ENCODE peak calls at places on chromosomes 12 and 14, in six cellular contexts. N is A549, J is RWPE2, R is ovary, B is heart right ventricle, U is tibial artery. M is an unnamed sample.

GRCh38 chr12:76685246-76685678 is 78.7 kb upstream of the ZDHHC17 start:
- DNase-seq in N (peak; percentile 18), J (no peak), R (no peak), B (peak; percentile 45), U (no peak), M (peak; percentile 24)

GRCh38 chr12:114439306-114439705 is 33.4 kb upstream of the TBX5 start:
- DNase-seq in N (no peak), J (no peak), R (no peak), B (no peak), U (no peak), M (no peak)

GRCh38 chr14:90140298-90140955 is 78.6 kb downstream of the KCNK13 start:
- DNase-seq in N (no peak), J (no peak), R (no peak), B (no peak), U (no peak), M (no peak)

GRCh38 chr12:57549203-57549908 is 488 bp upstream of the KIF5A start:
- DNase-seq in N (no peak), J (no peak), R (no peak), B (no peak), U (peak; percentile 49), M (no peak)

GRCh38 chr12:117889098-117889497 is 79.7 kb downstream of the KSR2 start:
- DNase-seq in N (no peak), J (no peak), R (no peak), B (no peak), U (no peak), M (no peak)

GRCh38 chr14:91891081-91891480 is 23.7 kb upstream of the TC2N start:
- DNase-seq in N (no peak), J (no peak), R (no peak), B (no peak), U (no peak), M (no peak)

GRCh38 chr12:22541496-22541895 is 2.8 kb downstream of the C2CD5 start:
- DNase-seq in N (no peak), J (no peak), R (no peak), B (no peak), U (no peak), M (no peak)

GRCh38 chr14:36207500-36207899 is 31.0 kb upstream of the PTCSC3 start:
- DNase-seq in N (peak; percentile 12), J (no peak), R (no peak), B (no peak), U (no peak), M (no peak)

GRCh38 chr14:104979758-104980591 is 1.8 kb upstream of the AHNAK2 start:
- DNase-seq in N (peak; percentile 67), J (peak; percentile 89), R (no peak), B (peak; percentile 75), U (no peak), M (peak; percentile 20)

GRCh38 chr12:10249690-10250455 is 37.2 kb downstream of the GABARAPL1 start:
- DNase-seq in N (no peak), J (no peak), R (no peak), B (no peak), U (no peak), M (no peak)

GRCh38 chr14:103629503-103630121 is 601 bp downstream of the KLC1 start:
- DNase-seq in N (no peak), J (no peak), R (peak; percentile 65), B (peak; percentile 70), U (peak; percentile 84), M (peak; percentile 68)

GRCh38 chr14:105146181-105146975 is 22.2 kb downstream of the JAG2 start:
- DNase-seq in N (no peak), J (peak; percentile 77), R (no peak), B (peak; percentile 11), U (peak; percentile 60), M (no peak)

GRCh38 chr12:106135075-106135474 is 3.7 kb downstream of the NUAK1 start:
- DNase-seq in N (no peak), J (no peak), R (no peak), B (no peak), U (no peak), M (no peak)

GRCh38 chr12:104091136-104091535 is 26.8 kb downstream of the HCFC2 start:
- DNase-seq in N (no peak), J (no peak), R (no peak), B (no peak), U (no peak), M (no peak)

GRCh38 chr12:64494998-64495729 is 43.2 kb downstream of the TBK1 start:
- DNase-seq in N (no peak), J (no peak), R (no peak), B (no peak), U (no peak), M (no peak)

GRCh38 chr12:117803013-117803412 is 165.8 kb downstream of the KSR2 start:
- DNase-seq in N (peak; percentile 58), J (no peak), R (no peak), B (no peak), U (no peak), M (peak; percentile 52)

GRCh38 chr12:116456683-116457082 is 102.5 kb upstream of the MAP1LC3B2 start:
- DNase-seq in N (peak; percentile 52), J (no peak), R (peak; percentile 45), B (no peak), U (peak; percentile 73), M (peak; percentile 56)

GRCh38 chr12:18752280-18752920 is 14.5 kb downstream of the CAPZA3 start:
- DNase-seq in N (peak; percentile 8), J (no peak), R (peak; percentile 17), B (peak; percentile 25), U (no peak), M (no peak)

GRCh38 chr12:6038160-6038559 is 86.3 kb downstream of the VWF start:
- DNase-seq in N (peak; percentile 93), J (no peak), R (no peak), B (no peak), U (no peak), M (peak; percentile 74)

GRCh38 chr12:54220092-54220557 is 31.3 kb upstream of the SMUG1 start:
- DNase-seq in N (peak; percentile 81), J (no peak), R (peak; percentile 84), B (peak; percentile 54), U (peak; percentile 82), M (peak; percentile 73)

GRCh38 chr12:75913502-75914110 is 118.0 kb downstream of the PHLDA1 start:
- DNase-seq in N (no peak), J (no peak), R (no peak), B (peak; percentile 20), U (no peak), M (no peak)

GRCh38 chr14:29521526-29522137 is 406.0 kb downstream of the PRKD1 start:
- DNase-seq in N (no peak), J (no peak), R (no peak), B (no peak), U (no peak), M (no peak)

GRCh38 chr12:56154246-56154771 is 1.9 kb downstream of the MYL6B start:
- DNase-seq in N (no peak), J (no peak), R (no peak), B (no peak), U (no peak), M (no peak)

GRCh38 chr12:57018906-57019305 is 2.6 kb upstream of the TAC3 start:
- DNase-seq in N (no peak), J (no peak), R (no peak), B (no peak), U (no peak), M (no peak)

GRCh38 chr12:94285954-94286579 is 137.7 kb downstream of the PLXNC1 start:
- DNase-seq in N (no peak), J (no peak), R (no peak), B (no peak), U (no peak), M (peak; percentile 14)

GRCh38 chr12:94290353-94290752 is 142.0 kb downstream of the PLXNC1 start:
- DNase-seq in N (no peak), J (no peak), R (no peak), B (peak; percentile 27), U (no peak), M (no peak)

GRCh38 chr12:94286580-94287244 is 138.3 kb downstream of the PLXNC1 start:
- DNase-seq in N (no peak), J (no peak), R (no peak), B (no peak), U (no peak), M (peak; percentile 19)

GRCh38 chr12:94287245-94287628 is 138.9 kb downstream of the PLXNC1 start:
- DNase-seq in N (no peak), J (no peak), R (no peak), B (no peak), U (no peak), M (peak; percentile 65)

GRCh38 chr12:94289551-94290312 is 141.4 kb downstream of the PLXNC1 start:
- DNase-seq in N (no peak), J (no peak), R (peak; percentile 33), B (no peak), U (no peak), M (no peak)
- H3K4me3 ChIP-seq in N (no peak overlapping the region), J (no peak overlapping the region), R (no peak overlapping the region), B (no peak overlapping the region), U (no peak overlapping the region), M (no peak overlapping the region)

DNA sequence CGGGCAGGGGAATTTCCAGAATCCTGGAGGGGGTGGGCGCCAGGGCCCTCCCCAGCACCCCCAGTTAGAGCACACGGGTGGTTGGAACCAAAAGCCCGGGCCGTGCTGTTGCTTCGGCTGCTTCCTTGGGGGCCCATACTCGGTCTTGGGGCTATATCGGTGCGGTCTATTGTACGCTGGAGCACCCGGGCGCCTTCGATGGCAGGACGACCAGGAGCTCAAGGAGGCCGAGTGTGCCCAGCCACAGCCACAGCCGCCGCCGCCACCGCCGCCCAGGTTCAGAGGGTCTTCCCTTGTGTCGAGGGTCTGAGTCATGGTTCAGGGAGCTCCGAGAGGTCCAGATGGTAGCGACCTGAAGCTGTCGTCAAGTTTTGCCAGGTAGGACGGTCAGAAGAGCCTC is 548 bp downstream of the CCER1 start:
- DNase-seq in N (no peak), J (no peak), R (no peak), B (no peak), U (no peak), M (no peak)
- H3K4me3 ChIP-seq in N (no peak overlapping the region), J (no peak overlapping the region), R (no peak overlapping the region), B (no peak overlapping the region), U (no peak overlapping the region), M (no peak overlapping the region)

DNA sequence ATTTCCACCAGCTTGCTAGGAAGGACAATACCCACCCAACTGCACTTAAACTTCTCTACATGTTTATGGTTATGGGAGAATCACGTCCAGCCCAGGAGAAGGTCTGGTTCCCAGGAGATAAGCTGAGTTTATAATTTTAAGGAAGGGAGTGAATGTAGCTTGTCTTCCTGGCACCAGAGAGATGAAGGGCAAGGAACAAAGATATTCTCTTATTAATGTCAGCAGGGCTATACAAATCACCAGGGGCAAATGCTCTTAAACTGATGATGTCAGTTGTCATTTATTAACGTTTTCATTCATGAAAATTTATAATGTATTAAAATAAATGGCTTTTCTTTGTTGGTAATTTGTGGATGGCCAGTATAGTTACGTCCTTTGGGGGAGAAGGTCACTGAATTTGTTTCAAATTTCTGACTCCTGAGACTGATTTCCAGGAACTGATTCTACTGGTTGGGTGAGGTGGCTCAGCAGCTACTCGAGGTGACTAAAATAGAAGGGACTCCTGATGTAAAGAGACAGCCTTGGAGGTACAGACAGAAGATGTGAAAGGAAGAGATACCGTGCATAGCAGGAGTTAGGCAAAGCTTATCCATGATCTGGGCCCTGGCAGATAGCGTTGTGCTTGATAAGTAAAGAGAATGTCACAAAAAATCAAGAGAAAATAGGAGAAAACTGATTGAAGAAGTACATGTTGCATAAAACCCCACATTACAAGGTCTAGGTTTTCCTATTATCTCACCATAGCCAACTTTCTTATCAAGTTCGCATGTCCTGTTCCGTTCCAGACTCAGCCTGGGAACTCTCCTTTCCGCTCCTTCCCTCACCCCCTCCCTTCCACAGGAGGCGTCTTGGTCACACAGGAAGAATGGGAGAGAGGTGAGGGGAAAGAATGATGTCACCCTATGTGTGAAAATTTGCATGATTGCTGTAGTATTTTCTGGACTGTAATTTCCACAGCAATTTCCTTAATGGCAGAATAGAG is 367.1 kb upstream of the FAR2 start:
- DNase-seq in N (no peak), J (no peak), R (no peak), B (no peak), U (no peak), M (no peak)
- H3K4me3 ChIP-seq in N (no peak overlapping the region), J (no peak overlapping the region), R (no peak overlapping the region), B (no peak overlapping the region), U (no peak overlapping the region), M (no peak overlapping the region)

GRCh38 chr12:124379379-124379937 is 84.6 kb downstream of the RFLNA start:
- DNase-seq in N (no peak), J (no peak), R (peak; percentile 46), B (no peak), U (no peak), M (no peak)
- H3K4me3 ChIP-seq in N (no peak overlapping the region), J (no peak overlapping the region), R (no peak overlapping the region), B (no peak overlapping the region), U (no peak overlapping the region), M (no peak overlapping the region)